ENCODE peak calls at places on chromosomes 7 and 10, in four cellular contexts. M, K, A and G are unnamed samples.

GRCh38 chr10:29443745-29444523 is 155.1 kb downstream of the LYZL1 start:
- DNase-seq in M (no peak), K (no peak), A (no peak), G (no peak)

GRCh38 chr7:148031816-148032215 is 558.8 kb upstream of the C7orf33 start:
- DNase-seq in K (no peak), M (no peak), A (no peak), G (no peak)

GRCh38 chr7:123612024-123612423 is 10.4 kb downstream of the ASB15 start:
- DNase-seq in K (no peak), A (no peak), M (no peak), G (no peak)

GRCh38 chr10:99590799-99591198 is 29.4 kb downstream of the SLC25A28 start:
- DNase-seq in A (no peak), M (no peak), K (no peak), G (no peak)

GRCh38 chr7:142188846-142189245 is 69.0 kb downstream of the PRSS58 start:
- DNase-seq in M (no peak), K (no peak), A (no peak), G (no peak)

GRCh38 chr10:60338002-60338564 is 51.6 kb downstream of the ANK3 start:
- DNase-seq in K (no peak), M (no peak), A (no peak), G (no peak)

GRCh38 chr10:44478040-44478439 is 93.1 kb upstream of the CXCL12 start:
- DNase-seq in M (no peak), K (no peak), A (no peak), G (no peak)

GRCh38 chr10:75865413-75865812 is 434.0 kb downstream of the LRMDA start:
- DNase-seq in M (no peak), K (no peak), A (no peak), G (no peak)

GRCh38 chr10:95289003-95289920 is 1.5 kb downstream of the PDLIM1 start:
- DNase-seq in A (no peak), M (no peak), K (no peak), G (peak)

GRCh38 chr7:45035909-45036308 is 35.9 kb downstream of the CCM2 start:
- DNase-seq in M (no peak), A (no peak), K (no peak), G (no peak)

GRCh38 chr10:62687230-62687748 is 117.2 kb upstream of the ADO start:
- DNase-seq in K (peak), A (no peak), M (no peak), G (no peak)